ENCODE peak calls at places on chromosomes 16 and 17, in four cellular contexts. F is A549, O is keratinocyte, P is neural progenitor cell. M is an unnamed sample.
A peak's percentile ranks its signal among the peaks of the same experiment; 100 is the strongest.

GRCh38 chr16:7871371-7871770 is 538.7 kb downstream of the RBFOX1 start:
- DNase-seq in F (no peak), O (no peak), P (no peak), M (no peak)

GRCh38 chr16:24102120-24102740 is 153.9 kb upstream of the CACNG3 start:
- DNase-seq in F (no peak), O (no peak), P (no peak), M (no peak)

GRCh38 chr16:72467157-72467759 is 295.3 kb upstream of the PMFBP1 start:
- DNase-seq in F (peak; percentile 2), O (peak; percentile 2), P (peak; percentile 64), M (peak; percentile 41)

GRCh38 chr17:44906010-44906646 is 6.9 kb upstream of the EFTUD2 start:
- DNase-seq in F (peak; percentile 74), O (peak; percentile 76), P (no peak), M (peak; percentile 69)

GRCh38 chr17:44930667-44931066 is 15.4 kb upstream of the GFAP start:
- DNase-seq in F (no peak), O (no peak), P (no peak), M (no peak)

GRCh38 chr17:41917957-41918391 is 777 bp downstream of the ACLY start:
- DNase-seq in F (no peak), O (no peak), P (peak; percentile 54), M (peak; percentile 31)

GRCh38 chr16:47732122-47732805 is 271.1 kb downstream of the PHKB start:
- DNase-seq in F (peak; percentile 12), O (peak; percentile 72), P (no peak), M (peak; percentile 96)

GRCh38 chr17:58516644-58517377 is 2.4 kb upstream of the MTMR4 start:
- DNase-seq in F (no peak), O (no peak), P (no peak), M (no peak)

GRCh38 chr16:50224297-50224696 is 42.1 kb upstream of the ADCY7 start:
- DNase-seq in F (no peak), O (no peak), P (no peak), M (no peak)

GRCh38 chr17:7740481-7741001 is 23.0 kb downstream of the DNAH2 start:
- DNase-seq in F (no peak), O (no peak), P (no peak), M (no peak)

GRCh38 chr17:74677558-74678466 is 34.9 kb downstream of the CD300LF start:
- DNase-seq in F (peak; percentile 33), O (no peak), P (no peak), M (no peak)

GRCh38 chr16:53784312-53784711 is 80.4 kb downstream of the FTO start:
- DNase-seq in F (no peak), O (no peak), P (no peak), M (peak; percentile 78)

GRCh38 chr17:3828151-3828851 is 17.7 kb downstream of the NCBP3 start:
- DNase-seq in F (no peak), O (no peak), P (no peak), M (no peak)

GRCh38 chr16:9555051-9555450 is 463.6 kb downstream of the HAPSTR1 start:
- DNase-seq in F (no peak), O (no peak), P (no peak), M (no peak)

GRCh38 chr16:82748026-82748425 is 121.3 kb downstream of the CDH13 start:
- DNase-seq in F (no peak), O (no peak), P (no peak), M (peak; percentile 16)

GRCh38 chr16:72468582-72468981 is 296.6 kb upstream of the PMFBP1 start:
- DNase-seq in F (no peak), O (no peak), P (no peak), M (no peak)

GRCh38 chr16:64687089-64687488 is 434.8 kb downstream of the CDH11 start:
- DNase-seq in F (no peak), O (no peak), P (no peak), M (no peak)

GRCh38 chr17:28997811-28998210 is 8.0 kb downstream of the SEZ6 start:
- DNase-seq in F (no peak), O (no peak), P (no peak), M (no peak)

GRCh38 chr16:4316103-4316731 is 350 bp downstream of the GLIS2 start:
- DNase-seq in F (no peak), O (no peak), P (peak; percentile 68), M (peak; percentile 28)

GRCh38 chr17:41352597-41353366 is 2.2 kb upstream of the KRT33A start:
- DNase-seq in F (no peak), O (no peak), P (no peak), M (peak; percentile 48)

GRCh38 chr17:2398655-2399571 is 1.9 kb downstream of the MNT start:
- DNase-seq in F (peak; percentile 75), O (no peak), P (peak; percentile 80), M (peak; percentile 74)

GRCh38 chr16:26987631-26988030 is 79.1 kb upstream of the C16orf82 start:
- DNase-seq in F (no peak), O (no peak), P (no peak), M (no peak)

GRCh38 chr17:8126306-8127066 is 2.6 kb upstream of the HES7 start:
- DNase-seq in F (peak; percentile 65), O (no peak), P (peak; percentile 81), M (peak; percentile 40)

DNA sequence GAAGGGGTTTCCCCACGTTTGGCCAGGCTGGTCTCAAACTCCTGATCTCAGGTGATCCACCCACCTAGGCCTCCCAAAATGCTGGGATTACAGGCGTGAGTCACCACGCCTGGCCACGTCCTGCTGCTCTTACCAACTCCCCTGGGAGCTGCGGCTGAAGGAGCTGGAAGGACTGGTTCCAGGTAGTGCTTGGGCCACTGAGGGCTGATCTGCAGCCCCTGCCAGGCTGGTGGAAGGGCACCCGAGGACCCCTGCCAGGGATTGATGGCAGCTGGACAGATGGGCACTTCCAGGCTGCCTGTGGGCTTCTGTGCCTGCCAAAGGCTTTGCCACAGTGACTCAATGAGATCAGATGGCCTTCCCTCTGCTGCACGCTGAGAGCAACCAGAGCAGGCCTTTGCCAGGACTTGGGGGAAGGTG is 2.3 kb downstream of the OXLD1 start:
- DNase-seq in F (no peak), O (no peak), P (no peak), M (peak; percentile 14)
- H3K27ac ChIP-seq in F (no peak overlapping the region), O (no peak overlapping the region), P (no peak overlapping the region), M (no peak overlapping the region)

GRCh38 chr16:89364603-89365002 is 125.8 kb downstream of the ANKRD11 start:
- DNase-seq in F (no peak), O (no peak), P (no peak), M (peak; percentile 35)
- H3K4me1 ChIP-seq in F (peaks cover 51% of the 10 kb centered on the region), O (peaks cover 78% of the 10 kb centered on the region), P (peaks cover 51% of the 10 kb centered on the region), M (peaks cover 73% of the 10 kb centered on the region)

GRCh38 chr16:3004781-3005284 is 7.9 kb upstream of the CLDN9 start:
- DNase-seq in F (peak; percentile 36), O (no peak), P (peak; percentile 38), M (no peak)

GRCh38 chr16:3001316-3001715 is 11.4 kb upstream of the CLDN9 start:
- DNase-seq in F (no peak), O (no peak), P (peak; percentile 54), M (no peak)

GRCh38 chr16:3000540-3000939 is 12.2 kb upstream of the CLDN9 start:
- DNase-seq in F (no peak), O (no peak), P (no peak), M (no peak)

GRCh38 chr16:3004319-3004718 is 8.4 kb upstream of the CLDN9 start:
- DNase-seq in F (no peak), O (no peak), P (peak; percentile 50), M (no peak)

GRCh38 chr16:3003582-3004270 is 9.0 kb upstream of the CLDN9 start:
- DNase-seq in F (peak; percentile 99), O (peak; percentile 97), P (peak; percentile 99), M (peak; percentile 99)
- H3K4me2 ChIP-seq in F (peak overlapping the region; percentile 100), O (peak overlapping the region; percentile 22), P (no peak overlapping the region), M (peak overlapping the region; percentile 80)

DNA sequence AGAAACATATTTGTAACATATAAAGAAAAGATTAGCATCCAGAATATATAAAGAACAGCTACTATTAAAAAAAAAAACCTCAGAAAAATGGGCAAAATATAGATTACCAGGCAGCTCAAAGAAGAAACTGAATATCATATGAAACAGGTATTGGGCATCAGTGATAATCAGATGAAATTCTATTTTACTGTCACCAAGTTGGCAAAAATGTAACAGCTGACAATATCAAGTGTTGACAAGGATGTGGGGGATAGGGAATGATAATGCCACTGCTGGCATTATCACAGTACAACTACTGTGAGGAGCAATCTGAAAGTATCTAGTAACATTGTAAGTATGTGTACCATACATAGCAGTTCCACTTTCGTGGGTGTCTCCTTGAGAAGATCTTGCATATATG is 50.2 kb downstream of the LCMT1 start:
- DNase-seq in F (no peak), O (no peak), P (no peak), M (no peak)
- H3K27ac ChIP-seq in F (no peak overlapping the region), O (no peak overlapping the region), P (no peak overlapping the region), M (no peak overlapping the region)

GRCh38 chr17:57407287-57408063 is 151.2 kb downstream of the MSI2 start:
- DNase-seq in F (no peak), O (no peak), P (peak; percentile 47), M (no peak)
- H3K4me1 ChIP-seq in F (peaks cover 10% of the 10 kb centered on the region), O (no peaks in the 10 kb centered on the region), P (peaks cover 71% of the 10 kb centered on the region), M (no peaks in the 10 kb centered on the region)

DNA sequence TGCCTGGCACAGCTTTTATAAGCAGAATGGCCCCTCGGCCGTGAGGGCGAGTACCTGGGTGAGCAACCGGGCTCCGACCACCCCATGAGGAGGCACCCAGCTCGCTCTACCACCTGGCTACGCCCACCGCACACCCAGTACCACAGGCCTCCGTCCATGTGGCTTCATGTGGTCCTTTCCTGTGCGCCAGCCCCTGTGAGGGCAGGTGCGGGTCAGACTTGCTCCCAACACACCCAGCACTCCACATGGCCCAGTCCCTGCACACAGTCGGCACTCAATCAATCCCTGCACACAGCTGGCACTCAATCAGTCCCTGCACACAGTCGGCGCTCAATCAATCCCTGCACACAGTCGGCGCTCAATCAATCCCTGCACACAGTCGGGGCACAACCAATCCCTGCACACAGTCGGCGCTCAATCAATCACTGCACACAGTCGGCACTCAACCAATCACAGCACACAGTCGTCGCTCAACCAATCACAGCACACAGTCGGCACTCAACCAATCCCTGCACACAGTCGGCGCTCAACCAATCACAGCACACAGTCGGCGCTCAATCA is 4.0 kb downstream of the C1QTNF8 start:
- DNase-seq in F (no peak), O (no peak), P (no peak), M (no peak)
- H3K4me2 ChIP-seq in F (no peak overlapping the region), O (no peak overlapping the region), P (no peak overlapping the region), M (no peak overlapping the region)

GRCh38 chr16:88922114-88922825 is 54.7 kb downstream of the CBFA2T3 start:
- DNase-seq in F (no peak), O (no peak), P (peak; percentile 54), M (peak; percentile 28)

GRCh38 chr16:88921603-88921995 is 55.1 kb upstream of the PABPN1L start:
- DNase-seq in F (no peak), O (no peak), P (no peak), M (no peak)

GRCh38 chr16:88922826-88923410 is 54.1 kb downstream of the CBFA2T3 start:
- DNase-seq in F (no peak), O (no peak), P (no peak), M (no peak)

GRCh38 chr16:88923450-88923849 is 53.6 kb downstream of the CBFA2T3 start:
- DNase-seq in F (no peak), O (no peak), P (no peak), M (no peak)

GRCh38 chr16:88920618-88921602 is 54.5 kb upstream of the PABPN1L start:
- DNase-seq in F (no peak), O (no peak), P (no peak), M (no peak)
- H3K27ac ChIP-seq in F (no peak overlapping the region), O (no peak overlapping the region), P (no peak overlapping the region), M (no peak overlapping the region)

GRCh38 chr17:30805944-30806456 is 18.5 kb downstream of the CRLF3 start:
- DNase-seq in F (no peak), O (no peak), P (no peak), M (no peak)

GRCh38 chr17:30808785-30809286 is 15.7 kb downstream of the CRLF3 start:
- DNase-seq in F (no peak), O (no peak), P (no peak), M (no peak)

GRCh38 chr17:30812218-30813177 is 12.0 kb downstream of the CRLF3 start:
- DNase-seq in F (no peak), O (peak; percentile 44), P (no peak), M (peak; percentile 88)

GRCh38 chr17:30809867-30810266 is 14.6 kb downstream of the CRLF3 start:
- DNase-seq in F (no peak), O (no peak), P (no peak), M (no peak)
- H3K4me1 ChIP-seq in F (no peaks in the 10 kb centered on the region), O (peaks cover 22% of the 10 kb centered on the region), P (peaks cover 7% of the 10 kb centered on the region), M (peaks cover 19% of the 10 kb centered on the region)

M was measured in mammary epithelial cell.